ENCODE peak calls at places on chromosomes 13 and 19, in six cellular contexts. V, B, I, Z, N and M are unnamed samples.

GRCh38 chr13:44274838-44275237 is 98.8 kb upstream of the SERP2 start:
- DNase-seq in V (peak; percentile 35), B (peak; percentile 46), I (no peak), Z (peak; percentile 16), N (no peak), M (no peak)

GRCh38 chr19:12938536-12939291 is at the start of gene CALR:
- DNase-seq in V (no peak), B (peak; percentile 29), I (no peak), Z (no peak), N (no peak), M (no peak)

GRCh38 chr13:111925146-111925875 is 141.6 kb upstream of the SOX1 start:
- DNase-seq in V (no peak), B (no peak), I (no peak), Z (no peak), N (no peak), M (no peak)

GRCh38 chr19:46660008-46660517 is 919 bp downstream of the DACT3 start:
- DNase-seq in V (no peak), B (no peak), I (no peak), Z (no peak), N (no peak), M (no peak)

GRCh38 chr13:111901301-111901905 is 165.5 kb upstream of the SOX1 start:
- DNase-seq in V (no peak), B (no peak), I (no peak), Z (no peak), N (no peak), M (no peak)

GRCh38 chr13:26888632-26889031 is 128.0 kb upstream of the GPR12 start:
- DNase-seq in V (no peak), B (no peak), I (no peak), Z (no peak), N (no peak), M (no peak)

GRCh38 chr19:40367577-40368434 is 19.3 kb downstream of the PLD3 start:
- DNase-seq in V (no peak), B (no peak), I (no peak), Z (no peak), N (no peak), M (no peak)

GRCh38 chr13:98300956-98301641 is 124.0 kb upstream of the RNF113B start:
- DNase-seq in V (no peak), B (no peak), I (no peak), Z (no peak), N (no peak), M (no peak)

GRCh38 chr13:20972731-20973130 is 70.2 kb upstream of the XPO4 start:
- DNase-seq in V (no peak), B (no peak), I (no peak), Z (no peak), N (no peak), M (no peak)

GRCh38 chr19:48558018-48558684 is 6.2 kb downstream of the SULT2B1 start:
- DNase-seq in V (no peak), B (peak; percentile 80), I (no peak), Z (no peak), N (no peak), M (no peak)

GRCh38 chr19:45468159-45468651 is 409 bp downstream of the FOSB start:
- DNase-seq in V (peak; percentile 71), B (no peak), I (no peak), Z (no peak), N (no peak), M (no peak)

GRCh38 chr19:56874530-56874929 is 34.0 kb upstream of the PEG3 start:
- DNase-seq in V (no peak), B (no peak), I (no peak), Z (no peak), N (no peak), M (no peak)

GRCh38 chr13:48304132-48304876 is 753 bp downstream of the RB1 start:
- DNase-seq in V (peak; percentile 33), B (peak; percentile 52), I (no peak), Z (peak; percentile 38), N (no peak), M (no peak)

GRCh38 chr13:35785563-35786327 is 309.3 kb upstream of the MAB21L1 start:
- DNase-seq in V (no peak), B (no peak), I (no peak), Z (no peak), N (no peak), M (no peak)

GRCh38 chr19:1360818-1361461 is 22.8 kb upstream of the NDUFS7 start:
- DNase-seq in V (no peak), B (peak; percentile 90), I (no peak), Z (no peak), N (peak; percentile 64), M (no peak)

GRCh38 chr13:27622102-27622820 is 569 bp downstream of the POLR1D start:
- DNase-seq in V (no peak), B (peak; percentile 14), I (no peak), Z (no peak), N (no peak), M (no peak)

GRCh38 chr13:44160549-44161278 is 212.9 kb upstream of the SERP2 start:
- DNase-seq in V (no peak), B (no peak), I (no peak), Z (no peak), N (no peak), M (no peak)

GRCh38 chr13:108932206-108932605 is 302.8 kb downstream of the MYO16 start:
- DNase-seq in V (no peak), B (no peak), I (no peak), Z (no peak), N (no peak), M (no peak)

GRCh38 chr13:32676242-32676641 is 90.0 kb downstream of the PDS5B start:
- DNase-seq in V (no peak), B (no peak), I (no peak), Z (no peak), N (no peak), M (no peak)

GRCh38 chr13:52599037-52599852 is 43.0 kb upstream of the HNRNPA1L2 start:
- DNase-seq in V (no peak), B (peak; percentile 79), I (no peak), Z (no peak), N (no peak), M (no peak)

GRCh38 chr19:2047449-2048103 is 3.5 kb downstream of the MKNK2 start:
- DNase-seq in V (no peak), B (peak; percentile 64), I (no peak), Z (no peak), N (no peak), M (no peak)

GRCh38 chr13:63636231-63636993 is 2220.8 kb upstream of the PCDH20 start:
- DNase-seq in V (no peak), B (no peak), I (no peak), Z (no peak), N (no peak), M (no peak)

GRCh38 chr19:41427647-41428480 is 690 bp upstream of the B3GNT8 start:
- DNase-seq in V (peak; percentile 66), B (no peak), I (no peak), Z (no peak), N (no peak), M (no peak)

GRCh38 chr19:47697863-47698609 is 15.2 kb upstream of the EHD2 start:
- DNase-seq in V (peak; percentile 53), B (peak; percentile 86), I (peak; percentile 30), Z (peak; percentile 61), N (peak; percentile 62), M (peak; percentile 73)

GRCh38 chr19:34430738-34431625 is 2.8 kb downstream of the UBA2 start:
- DNase-seq in V (peak; percentile 43), B (peak; percentile 72), I (peak; percentile 11), Z (peak; percentile 18), N (no peak), M (no peak)

GRCh38 chr19:48539503-48540096 is 12.4 kb upstream of the SULT2B1 start:
- DNase-seq in V (no peak), B (peak; percentile 79), I (no peak), Z (no peak), N (no peak), M (no peak)

GRCh38 chr19:39350156-39350555 is 7.9 kb downstream of the SAMD4B start:
- DNase-seq in V (no peak), B (no peak), I (no peak), Z (no peak), N (no peak), M (no peak)

GRCh38 chr19:1383014-1383310 is 745 bp upstream of the NDUFS7 start:
- DNase-seq in V (no peak), B (no peak), I (no peak), Z (no peak), N (no peak), M (no peak)

GRCh38 chr19:1111641-1112253 is 8.0 kb downstream of the GPX4 start:
- DNase-seq in V (no peak), B (no peak), I (no peak), Z (no peak), N (no peak), M (no peak)

GRCh38 chr13:31166591-31166990 is 4.9 kb upstream of the HSPH1 start:
- DNase-seq in V (no peak), B (peak; percentile 19), I (no peak), Z (no peak), N (no peak), M (no peak)

GRCh38 chr13:26184791-26185250 is 37.3 kb downstream of the RNF6 start:
- DNase-seq in V (peak; percentile 64), B (peak; percentile 73), I (peak; percentile 57), Z (peak; percentile 61), N (peak; percentile 21), M (no peak)

GRCh38 chr13:51799261-51799660 is 4.7 kb downstream of the DHRS12 start:
- DNase-seq in V (no peak), B (no peak), I (no peak), Z (no peak), N (no peak), M (no peak)

GRCh38 chr13:44050450-44051063 is 170.9 kb downstream of the LACC1 start:
- DNase-seq in V (peak; percentile 6), B (peak; percentile 58), I (no peak), Z (no peak), N (no peak), M (no peak)